ENCODE peak calls at places on chromosome 7, in ten cellular contexts. X is cardiac muscle cell; T is CD8-positive, alpha-beta T cell; D is OCI-LY7; U is psoas muscle; A is iPS DF 6.9; O is endothelial cell; E is heart left ventricle; Y is epithelial cell of esophagus; N is occipital lobe. Z is an unnamed sample.

GRCh38 chr7:124738639-124739038 is 27.0 kb downstream of the GPR37 start:
- DNase-seq in Y (no peak), E (no peak), A (no peak), D (no peak), O (no peak), X (no peak), U (no peak), N (no peak), T (no peak), Z (no peak)

GRCh38 chr7:27424749-27425148 is 182.1 kb downstream of the EVX1 start:
- DNase-seq in A (no peak), O (no peak), X (no peak), N (no peak), D (no peak), U (no peak), E (no peak), T (no peak), Y (peak; percentile 10), Z (no peak)

GRCh38 chr7:155108144-155108901 is 38.2 kb downstream of the HTR5A start:
- DNase-seq in O (no peak), N (no peak), X (no peak), E (no peak), T (no peak), D (no peak), Y (no peak), A (no peak), U (no peak), Z (no peak)

GRCh38 chr7:132527467-132528410 is 48.5 kb downstream of the PLXNA4 start:
- DNase-seq in T (no peak), E (no peak), X (no peak), U (no peak), D (no peak), Y (no peak), N (no peak), A (no peak), O (no peak), Z (no peak)

GRCh38 chr7:1046722-1047679 is 2.7 kb downstream of the GPR146 start:
- DNase-seq in O (no peak), D (no peak), N (no peak), X (no peak), T (peak; percentile 37), A (no peak), U (no peak), Y (no peak), E (no peak), Z (no peak)

GRCh38 chr7:26624431-26624830 is 240.0 kb downstream of the SKAP2 start:
- DNase-seq in X (no peak), Y (no peak), T (no peak), D (no peak), O (no peak), A (no peak), E (no peak), N (no peak), U (no peak), Z (no peak)

GRCh38 chr7:85474234-85474633 is 287.4 kb upstream of the SEMA3D start:
- DNase-seq in O (no peak), T (no peak), U (no peak), N (no peak), D (no peak), Y (no peak), E (no peak), X (no peak), A (no peak), Z (no peak)

GRCh38 chr7:107268593-107268992 is 99.8 kb downstream of the HBP1 start:
- DNase-seq in A (no peak), X (no peak), E (no peak), O (no peak), N (no peak), D (no peak), Y (no peak), T (no peak), U (no peak), Z (no peak)

GRCh38 chr7:53272081-53272480 is 236.6 kb downstream of the POM121L12 start:
- DNase-seq in N (no peak), T (no peak), D (no peak), O (no peak), U (no peak), E (no peak), A (no peak), Y (no peak), X (no peak), Z (no peak)

GRCh38 chr7:102891693-102892261 is 21.0 kb upstream of the LRRC17 start:
- DNase-seq in X (peak; percentile 88), T (no peak), A (no peak), U (peak; percentile 30), E (peak; percentile 32), D (no peak), N (peak; percentile 36), Y (peak; percentile 80), O (no peak), Z (peak; percentile 72)

GRCh38 chr7:12727455-12728191 is 40.2 kb downstream of the ARL4A start:
- DNase-seq in E (no peak), Y (no peak), X (peak; percentile 35), T (no peak), O (no peak), U (no peak), A (no peak), N (no peak), D (no peak), Z (no peak)

GRCh38 chr7:101363734-101364374 is 1.2 kb downstream of the COL26A1 start:
- DNase-seq in N (peak; percentile 58), Y (peak; percentile 56), X (peak; percentile 81), D (peak; percentile 61), O (peak; percentile 81), E (peak; percentile 46), U (peak; percentile 63), A (no peak), T (peak; percentile 56), Z (peak; percentile 67)

GRCh38 chr7:92425311-92425947 is 21.9 kb upstream of the GATAD1 start:
- DNase-seq in U (no peak), N (no peak), T (no peak), E (no peak), O (no peak), Y (no peak), D (no peak), A (no peak), X (no peak), Z (no peak)

GRCh38 chr7:33485746-33486491 is 356.6 kb downstream of the BBS9 start:
- DNase-seq in Y (peak; percentile 66), N (no peak), U (no peak), X (peak; percentile 11), D (no peak), E (no peak), A (no peak), T (no peak), O (no peak), Z (no peak)

GRCh38 chr7:141993354-141993753 is 2.3 kb upstream of the MGAM start:
- DNase-seq in Y (no peak), D (no peak), T (no peak), E (no peak), U (no peak), A (no peak), N (no peak), O (no peak), X (no peak), Z (no peak)

GRCh38 chr7:36686499-36686898 is 37.8 kb downstream of the AOAH start:
- DNase-seq in U (no peak), D (no peak), A (no peak), E (no peak), N (peak; percentile 24), T (peak; percentile 19), X (peak; percentile 16), Y (peak; percentile 87), O (no peak), Z (no peak)

GRCh38 chr7:131959106-131959812 is 402.8 kb upstream of the PODXL start:
- DNase-seq in Y (no peak), T (no peak), A (no peak), O (no peak), X (peak; percentile 56), U (peak; percentile 25), D (no peak), E (no peak), N (no peak), Z (no peak)

GRCh38 chr7:85103962-85104361 is 82.9 kb downstream of the SEMA3D start:
- DNase-seq in A (no peak), T (no peak), U (no peak), D (no peak), O (no peak), Y (peak; percentile 53), X (no peak), N (no peak), E (no peak), Z (no peak)

GRCh38 chr7:106057204-106057961 is 54.7 kb downstream of the SYPL1 start:
- DNase-seq in Y (no peak), X (no peak), A (no peak), N (no peak), T (no peak), E (no peak), O (no peak), D (peak; percentile 68), U (no peak), Z (no peak)

GRCh38 chr7:155277385-155277994 is 20.2 kb upstream of the INSIG1 start:
- DNase-seq in U (no peak), N (no peak), X (no peak), O (no peak), E (no peak), Y (no peak), D (no peak), T (no peak), A (no peak), Z (no peak)

GRCh38 chr7:136139392-136139791 is 162.2 kb upstream of the MTPN start:
- DNase-seq in D (no peak), E (no peak), X (no peak), N (no peak), A (no peak), O (no peak), Y (no peak), U (no peak), T (no peak), Z (no peak)

GRCh38 chr7:138945169-138945568 is 36.0 kb downstream of the KIAA1549 start:
- DNase-seq in A (no peak), Y (no peak), O (no peak), E (no peak), U (no peak), T (no peak), X (no peak), N (no peak), D (no peak), Z (no peak)